ENCODE peak calls at places on chromosomes 11 and 22, in nine cellular contexts. H is effector memory CD8-positive, alpha-beta T cell; N is NCI-H1436; R is thoracic aorta; G is T-helper 2 cell; T is CD4-positive, alpha-beta T cell; Q is cardiac septum; Z is Jurkat, Clone E6-1; B is CD8-positive, alpha-beta T cell. U is an unnamed sample.

GRCh38 chr11:1920909-1921575 is 1.5 kb downstream of the TNNT3 start:
- DNase-seq in H (no peak), N (no peak), R (no peak), G (no peak), T (no peak), Q (no peak), Z (no peak), B (no peak), U (no peak)

GRCh38 chr22:46518542-46519325 is 18.7 kb downstream of the CELSR1 start:
- DNase-seq in H (no peak), N (no peak), R (no peak), G (no peak), T (no peak), Q (no peak), Z (no peak), B (no peak), U (no peak)

GRCh38 chr11:118473537-118473936 is 37.2 kb downstream of the KMT2A start:
- DNase-seq in H (no peak), N (no peak), R (no peak), G (no peak), T (no peak), Q (no peak), Z (no peak), B (no peak), U (no peak)

GRCh38 chr11:132784441-132784840 is 747.9 kb downstream of the OPCML start:
- DNase-seq in H (no peak), N (no peak), R (no peak), G (no peak), T (no peak), Q (no peak), Z (no peak), B (no peak), U (no peak)

GRCh38 chr11:86183694-86184093 is 60.9 kb upstream of the EED start:
- DNase-seq in H (no peak), N (no peak), R (no peak), G (no peak), T (no peak), Q (no peak), Z (no peak), B (no peak), U (no peak)

GRCh38 chr11:108614086-108614485 is 20.5 kb upstream of the EXPH5 start:
- DNase-seq in H (no peak), N (no peak), R (no peak), G (no peak), T (no peak), Q (no peak), Z (no peak), B (no peak), U (no peak)

GRCh38 chr22:41636467-41636866 is 15.4 kb downstream of the XRCC6 start:
- DNase-seq in H (no peak), N (no peak), R (no peak), G (no peak), T (no peak), Q (no peak), Z (no peak), B (no peak), U (peak)

GRCh38 chr11:12598330-12599256 is 75.6 kb upstream of the TEAD1 start:
- DNase-seq in H (no peak), N (no peak), R (no peak), G (no peak), T (no peak), Q (no peak), Z (peak), B (no peak), U (peak)

GRCh38 chr22:39317084-39317755 is 2.2 kb downstream of the RPL3 start:
- DNase-seq in H (peak), N (no peak), R (no peak), G (no peak), T (no peak), Q (no peak), Z (no peak), B (no peak), U (no peak)

U was measured in cerebellar cortex.